ENCODE peak calls at places on chromosomes 16 and 17, in four cellular contexts. U is CD8-positive, alpha-beta memory T cell; M is A673; O is effector memory CD4-positive, alpha-beta T cell. C is an unnamed sample. For H3K9me3, the result is how much of the 10 kb centered on the place peaks cover.

GRCh38 chr17:62925267-62925836 is 40.7 kb upstream of the TANC2 start:
- DNase-seq in U (no peak), O (no peak), M (no peak), C (no peak)

GRCh38 chr17:14068542-14069250 is 608 bp upstream of the COX10 start:
- DNase-seq in U (no peak), O (no peak), M (no peak), C (no peak)

GRCh38 chr16:57019746-57020145 is 30.4 kb downstream of the NLRC5 start:
- DNase-seq in O (no peak), M (no peak), U (no peak), C (no peak)

GRCh38 chr17:34886831-34887230 is 74.4 kb downstream of the CCT6B start:
- DNase-seq in U (no peak), O (no peak), M (no peak), C (no peak)

GRCh38 chr16:53955221-53955875 is 251.4 kb downstream of the FTO start:
- DNase-seq in U (no peak), O (no peak), M (no peak), C (no peak)

GRCh38 chr16:585351-585750 is 4.5 kb upstream of the RAB40C start:
- DNase-seq in U (no peak), M (no peak), O (no peak), C (no peak)

GRCh38 chr16:15572329-15573001 is 70.5 kb downstream of the MARF1 start:
- DNase-seq in M (peak), U (no peak), O (no peak), C (no peak)

GRCh38 chr16:67092227-67092626 is 17.5 kb upstream of the PHAF1 start:
- DNase-seq in M (no peak), U (no peak), O (no peak), C (no peak)

GRCh38 chr17:40150215-40150614 is 9.9 kb downstream of the CASC3 start:
- DNase-seq in U (no peak), M (no peak), O (no peak), C (no peak)
- H3K9me3 ChIP-seq in U (under half), M (under half), O (under half), C (under half)

GRCh38 chr16:28131210-28131609 is 67.7 kb upstream of the GSG1L start:
- DNase-seq in M (no peak), O (no peak), U (no peak), C (no peak)
- H3K27ac ChIP-seq in M (no peak), O (no peak), U (no peak), C (no peak)

DNA sequence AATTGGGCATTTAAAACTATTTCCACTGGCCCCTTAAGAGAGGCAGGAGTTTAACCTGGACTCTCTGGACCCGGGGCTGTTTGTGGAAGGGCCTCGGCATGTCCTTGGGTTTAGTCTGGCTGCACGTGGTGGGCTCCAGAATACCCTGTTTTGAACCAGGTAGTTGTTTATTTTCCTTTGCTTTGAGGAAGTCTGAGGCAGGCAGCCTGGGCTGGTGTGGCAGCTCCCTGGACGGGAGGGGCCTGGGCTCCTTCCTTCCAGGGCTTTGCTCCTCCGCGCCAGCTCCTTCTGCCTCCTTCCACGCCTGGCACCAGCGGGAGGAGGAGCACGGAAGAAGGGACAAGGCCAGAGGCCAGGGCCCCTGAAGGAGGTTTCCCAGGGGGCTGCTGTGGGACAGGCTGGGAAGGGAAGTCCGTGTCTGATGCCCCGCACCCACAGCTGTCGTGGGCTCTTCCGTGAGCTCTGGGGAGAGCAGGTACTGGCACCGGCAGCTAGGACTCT is 15.5 kb downstream of the BANP start:
- DNase-seq in M (no peak), O (no peak), U (no peak), C (no peak)
- H3K4me3 ChIP-seq in M (no peak), O (no peak), U (no peak), C (no peak)

DNA sequence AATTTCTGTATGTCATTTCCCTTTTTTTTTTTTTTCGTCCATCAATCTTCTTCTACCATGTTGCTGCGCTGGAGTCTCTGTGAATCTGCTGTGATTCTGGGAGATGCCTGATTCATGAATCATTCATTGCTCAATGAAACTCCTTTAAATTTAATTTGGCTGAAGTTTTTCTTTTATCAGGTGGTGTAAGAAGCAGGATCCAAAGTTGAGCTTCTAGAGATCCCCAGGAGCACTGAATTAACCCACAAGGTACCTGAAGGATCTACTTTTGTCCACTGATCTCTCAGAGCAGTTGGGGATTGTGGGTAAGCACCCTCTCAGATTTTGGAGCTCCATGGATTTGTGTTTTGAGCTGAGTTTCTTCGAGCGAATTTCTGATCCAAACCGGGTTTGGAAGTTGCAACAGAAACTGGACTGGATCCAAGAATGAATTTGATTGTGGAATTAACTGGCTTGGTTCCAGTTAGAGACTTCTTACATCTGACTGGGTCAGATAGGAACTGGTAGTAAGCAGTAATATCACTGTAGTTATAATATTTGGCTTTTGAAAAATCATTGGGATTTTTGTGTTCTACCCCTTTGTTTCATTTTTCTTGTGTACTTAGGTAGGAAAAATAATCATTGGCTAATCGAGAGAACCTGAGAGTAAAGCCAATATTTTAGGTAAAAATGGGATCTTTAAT is 447.8 kb upstream of the TOM1L1 start:
- DNase-seq in O (no peak), M (no peak), U (no peak), C (no peak)
- H3K9me3 ChIP-seq in O (under half), M (under half), U (under half), C (under half)

DNA sequence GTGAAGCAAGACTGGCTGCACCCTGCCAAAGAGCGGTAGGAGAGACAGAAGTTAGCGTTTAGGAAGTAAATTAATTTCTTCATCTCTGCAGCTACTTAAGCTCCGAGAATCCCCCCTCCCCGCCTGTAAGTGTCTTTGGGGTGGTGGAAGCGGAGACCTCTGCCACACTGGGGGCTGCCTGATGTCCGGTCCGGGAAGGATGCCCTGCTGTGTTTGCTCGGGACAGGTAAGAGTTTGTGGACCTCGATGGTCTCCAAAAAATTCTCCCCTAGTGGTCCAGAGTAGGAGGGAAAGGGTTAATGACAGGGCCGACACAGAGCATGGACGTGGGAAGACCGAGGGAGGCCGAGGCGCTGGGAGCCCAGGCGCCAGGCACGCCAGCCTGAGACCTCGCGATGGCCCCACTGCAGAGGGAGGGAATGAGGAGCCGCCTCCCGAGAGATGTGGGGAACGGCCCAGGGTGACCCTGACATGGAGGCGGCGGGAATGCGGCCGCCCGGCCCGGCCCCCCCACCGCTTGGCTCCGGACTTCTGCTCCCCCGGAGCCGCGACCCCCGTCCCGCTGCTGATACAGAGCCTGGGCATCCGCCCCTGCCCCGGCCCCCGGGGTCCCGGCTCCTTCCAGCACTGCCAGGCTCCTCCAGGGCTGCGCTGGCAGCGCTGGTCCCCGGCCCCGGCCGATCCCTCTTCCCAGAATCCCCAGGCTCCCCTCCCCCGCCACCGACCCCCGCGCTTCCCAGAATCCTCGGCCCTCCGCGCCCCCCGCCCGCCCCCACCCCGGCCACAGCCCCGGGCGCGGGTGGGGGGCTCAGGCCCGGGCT is 680 bp downstream of the ZNF629 start:
- DNase-seq in O (no peak), U (no peak), M (peak), C (no peak)
- H3K27ac ChIP-seq in O (no peak), U (peak), M (peak), C (no peak)

DNA sequence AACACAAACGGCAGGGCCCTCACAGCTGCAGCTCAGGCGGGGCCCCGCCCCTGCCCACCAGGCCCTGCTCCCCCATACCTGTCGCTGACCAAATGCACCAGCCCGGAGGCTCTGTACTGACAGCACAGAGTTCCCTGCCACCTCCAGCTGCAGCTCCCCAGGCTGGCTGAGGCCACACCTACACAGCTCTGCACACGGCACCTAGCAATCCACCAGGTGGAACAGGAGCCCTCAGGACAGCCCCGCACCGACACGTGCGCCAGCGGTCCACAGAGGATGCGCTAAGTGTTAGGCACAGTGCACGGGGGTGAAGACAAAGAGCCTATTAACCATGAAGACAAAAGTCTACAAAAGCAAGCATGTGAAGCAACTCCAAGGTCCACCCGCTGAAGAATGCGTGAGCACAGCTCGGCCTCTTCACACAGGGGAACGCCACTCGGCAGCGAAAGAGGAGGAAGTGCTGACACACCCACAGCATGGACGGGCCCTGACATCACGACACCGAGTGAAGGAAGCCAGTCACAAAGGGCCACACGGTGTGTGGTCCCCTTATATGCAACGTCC is 5.4 kb downstream of the ZCCHC14 start:
- DNase-seq in U (peak), M (no peak), O (peak), C (peak)
- H3K4me3 ChIP-seq in U (no peak), M (no peak), O (no peak), C (peak)

DNA sequence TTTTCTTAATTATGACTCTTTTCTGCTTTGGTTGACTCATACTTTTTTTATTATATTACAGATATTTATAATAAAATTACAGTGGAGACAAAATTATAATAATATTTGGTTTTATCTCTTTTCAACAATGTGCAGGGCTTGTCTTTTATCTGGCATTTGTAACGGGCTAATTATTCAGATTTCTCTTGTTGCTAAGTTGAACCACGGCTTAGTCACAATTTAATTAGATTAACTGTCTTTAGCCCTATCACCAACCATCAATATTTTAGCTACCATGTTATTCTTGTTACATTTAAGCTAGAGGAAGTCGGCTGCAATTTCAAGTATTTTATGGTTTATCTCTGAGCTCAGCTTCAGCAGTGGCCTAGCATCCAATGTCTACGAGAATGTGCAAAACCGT is 798.9 kb upstream of the CA10 start:
- DNase-seq in U (no peak), O (no peak), M (no peak), C (no peak)
- H3K9me3 ChIP-seq in U (under half), O (under half), M (under half), C (under half)

DNA sequence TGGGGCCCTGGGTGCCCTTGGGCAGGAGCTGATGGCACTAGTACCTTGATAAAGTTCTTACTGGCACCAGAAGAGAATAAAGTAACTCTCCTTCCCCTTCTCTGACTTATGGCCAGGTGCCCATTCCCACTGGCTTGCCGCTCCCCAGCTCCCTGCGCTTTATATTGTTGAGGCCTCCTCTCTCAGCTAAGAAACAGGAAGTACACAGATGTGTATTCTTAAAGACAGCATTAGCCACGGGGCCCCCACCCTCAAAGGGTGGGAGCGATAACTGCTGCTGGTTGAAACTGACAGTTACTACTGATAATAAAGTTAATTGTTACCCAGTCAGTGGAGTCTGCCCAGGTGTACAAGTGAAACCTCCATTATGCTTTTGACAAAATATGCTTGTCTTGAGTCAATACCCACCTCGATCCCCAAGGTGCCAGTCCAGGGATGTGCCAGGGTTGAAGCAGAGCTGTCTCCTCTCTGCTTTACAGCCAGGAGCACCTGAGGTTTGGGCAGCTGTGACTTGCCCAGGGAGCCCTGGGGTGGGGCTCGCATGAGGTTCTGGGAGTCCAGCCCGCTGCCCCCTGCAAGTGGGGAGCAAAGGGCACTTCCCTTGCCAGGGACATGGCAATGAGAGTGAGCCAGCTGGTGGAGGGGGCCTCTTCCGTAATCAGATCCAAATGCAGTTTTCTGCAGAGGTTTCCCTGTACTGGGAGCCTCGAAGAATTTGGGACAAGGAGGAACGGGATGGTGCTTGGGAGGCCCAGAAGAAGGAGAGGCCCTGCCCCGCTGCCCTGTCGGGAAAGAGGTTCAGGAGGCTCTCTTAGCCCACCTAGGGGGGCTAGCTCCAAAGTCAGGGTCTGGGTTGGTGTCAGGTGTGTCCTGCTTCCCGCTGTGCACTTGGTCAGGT is 5.4 kb upstream of the CLDN9 start:
- DNase-seq in O (no peak), M (no peak), U (no peak), C (no peak)
- H3K27ac ChIP-seq in O (no peak), M (no peak), U (peak), C (peak)